ENCODE peak calls at places on chromosome 14, in five cellular contexts. Z is activated CD8-positive, alpha-beta memory T cell treated with anti-CD3 and anti-CD28 coated beads, Interleukin-2, amount 50 U/mL, for 4 hours; G is cardiac muscle cell; K is cardiac fibroblast; B is RWPE2. T is an unnamed sample.

GRCh38 chr14:101582294-101582693 is 21.0 kb downstream of the DIO3 start:
- DNase-seq in Z (no peak), G (no peak), K (no peak), B (no peak), T (no peak)

GRCh38 chr14:82387699-82388098 is 854.0 kb upstream of the SEL1L start:
- DNase-seq in Z (no peak), G (no peak), K (no peak), B (no peak), T (no peak)

GRCh38 chr14:55255185-55255584 is 16.0 kb upstream of the FBXO34 start:
- DNase-seq in Z (no peak), G (no peak), K (no peak), B (no peak), T (no peak)

GRCh38 chr14:69610020-69610858 is 1.2 kb upstream of the SUSD6 start:
- DNase-seq in Z (no peak), G (no peak), K (peak), B (no peak), T (no peak)

GRCh38 chr14:32134448-32135070 is 57.5 kb downstream of the ARHGAP5 start:
- DNase-seq in Z (no peak), G (peak), K (no peak), B (no peak), T (no peak)

GRCh38 chr14:96055753-96056508 is 16.8 kb downstream of the C14orf132 start:
- DNase-seq in Z (no peak), G (no peak), K (no peak), B (no peak), T (no peak)

GRCh38 chr14:54570651-54571415 is 3.9 kb downstream of the SAMD4A start:
- DNase-seq in Z (no peak), G (peak), K (peak), B (no peak), T (no peak)

GRCh38 chr14:102655154-102655553 is 62.7 kb downstream of the RCOR1 start:
- DNase-seq in Z (no peak), G (peak), K (peak), B (no peak), T (no peak)

GRCh38 chr14:68633131-68633991 is 159.5 kb downstream of the ZFP36L1 start:
- DNase-seq in Z (no peak), G (peak), K (peak), B (no peak), T (no peak)

GRCh38 chr14:104975481-104976197 is 2.5 kb downstream of the AHNAK2 start:
- DNase-seq in Z (no peak), G (no peak), K (no peak), B (peak), T (no peak)

GRCh38 chr14:90495357-90496276 is 98.8 kb downstream of the CALM1 start:
- DNase-seq in Z (peak), G (peak), K (peak), B (peak), T (no peak)